ENCODE peak calls at places on chromosome 19, in six cellular contexts. Z is stomach, M is suprapubic skin, X is tibial nerve, P is spleen, C is ovary. E is an unnamed sample.

GRCh38 chr19:55220525-55220924 is 8.0 kb downstream of the TMEM86B start:
- DNase-seq in C (no peak), P (no peak), X (no peak), Z (no peak), M (no peak), E (no peak)

GRCh38 chr19:34506026-34506370 is 24.4 kb downstream of the WTIP start:
- DNase-seq in X (no peak), Z (no peak), C (no peak), P (no peak), M (no peak), E (no peak)

GRCh38 chr19:1223018-1223855 is 14.6 kb downstream of the CBARP start:
- DNase-seq in P (no peak), C (no peak), M (no peak), X (no peak), Z (no peak), E (no peak)

GRCh38 chr19:41978470-41978869 is 15.6 kb downstream of the ATP1A3 start:
- DNase-seq in C (no peak), P (no peak), Z (no peak), X (no peak), M (no peak), E (no peak)

GRCh38 chr19:42619271-42619670 is 24.5 kb upstream of the CEACAM8 start:
- DNase-seq in X (no peak), M (no peak), C (no peak), P (no peak), Z (no peak), E (no peak)

GRCh38 chr19:42471554-42472249 is 29.0 kb upstream of the CXCL17 start:
- DNase-seq in P (no peak), Z (peak; percentile 46), M (peak; percentile 82), X (no peak), C (no peak), E (no peak)

GRCh38 chr19:54026656-54027055 is 35.2 kb downstream of the CACNG6 start:
- DNase-seq in P (no peak), M (no peak), Z (no peak), X (no peak), C (no peak), E (no peak)

GRCh38 chr19:29837448-29837961 is 25.7 kb downstream of the CCNE1 start:
- DNase-seq in P (no peak), M (peak; percentile 40), C (no peak), X (no peak), Z (no peak), E (no peak)

GRCh38 chr19:48476176-48476575 is 7.0 kb downstream of the CYTH2 start:
- DNase-seq in C (no peak), P (no peak), Z (no peak), X (no peak), M (no peak), E (no peak)

GRCh38 chr19:4430760-4431159 is 26.8 kb downstream of the UBXN6 start:
- DNase-seq in C (no peak), M (no peak), Z (no peak), X (no peak), P (no peak), E (no peak)

GRCh38 chr19:3268326-3268725 is 43.9 kb downstream of the CELF5 start:
- DNase-seq in M (no peak), P (no peak), C (no peak), X (no peak), Z (no peak), E (no peak)

GRCh38 chr19:7963566-7963965 is 20.1 kb upstream of the TIMM44 start:
- DNase-seq in P (no peak), X (no peak), C (no peak), M (no peak), Z (no peak), E (no peak)

GRCh38 chr19:1252221-1252817 is 3.9 kb downstream of the MIDN start:
- DNase-seq in X (peak; percentile 85), C (no peak), Z (peak; percentile 92), M (peak; percentile 95), P (peak; percentile 96), E (peak; percentile 93)

GRCh38 chr19:10742494-10742893 is 24.6 kb downstream of the DNM2 start:
- DNase-seq in C (no peak), M (no peak), Z (peak; percentile 48), X (no peak), P (no peak), E (no peak)

GRCh38 chr19:16897572-16898056 is 8.8 kb downstream of the F2RL3 start:
- DNase-seq in X (no peak), C (no peak), Z (peak; percentile 53), M (no peak), P (peak; percentile 89), E (no peak)

GRCh38 chr19:9128171-9128570 is 1.4 kb upstream of the OR7G3 start:
- DNase-seq in P (no peak), C (no peak), Z (no peak), X (no peak), M (no peak), E (no peak)

GRCh38 chr19:36008336-36008978 is at the start of gene SYNE4:
- DNase-seq in P (no peak), X (no peak), M (no peak), C (no peak), Z (peak; percentile 78), E (no peak)

GRCh38 chr19:47479701-47480503 is 4.1 kb downstream of the KPTN start:
- DNase-seq in M (no peak), C (no peak), X (no peak), P (no peak), Z (no peak), E (no peak)

GRCh38 chr19:29843180-29844051 is 31.6 kb downstream of the CCNE1 start:
- DNase-seq in X (peak; percentile 6), C (peak; percentile 58), P (peak; percentile 88), M (no peak), Z (no peak), E (no peak)

GRCh38 chr19:2616741-2617392 is 85.6 kb downstream of the GNG7 start:
- DNase-seq in M (no peak), X (peak; percentile 60), Z (peak; percentile 66), C (no peak), P (peak; percentile 93), E (peak; percentile 40)

GRCh38 chr19:7386308-7386707 is 37.6 kb downstream of the ARHGEF18 start:
- DNase-seq in M (no peak), X (no peak), C (no peak), Z (no peak), P (no peak), E (no peak)

GRCh38 chr19:48359123-48359522 is 4.6 kb downstream of the TMEM143 start:
- DNase-seq in X (no peak), M (no peak), Z (no peak), C (no peak), P (no peak), E (no peak)

GRCh38 chr19:40578442-40578908 is 1.8 kb downstream of the SHKBP1 start:
- DNase-seq in X (no peak), C (no peak), M (no peak), Z (no peak), P (no peak), E (no peak)

GRCh38 chr19:53977429-53977990 is 13.9 kb upstream of the CACNG6 start:
- DNase-seq in Z (peak; percentile 69), X (peak; percentile 87), C (peak; percentile 41), P (no peak), M (no peak), E (peak; percentile 77)

GRCh38 chr19:3132971-3133792 is 2.7 kb upstream of the GNA15 start:
- DNase-seq in M (no peak), Z (no peak), C (no peak), P (no peak), X (peak; percentile 21), E (no peak)

GRCh38 chr19:33161201-33161600 is 29.3 kb downstream of the WDR88 start:
- DNase-seq in C (no peak), P (peak; percentile 19), M (no peak), Z (no peak), X (no peak), E (no peak)

GRCh38 chr19:11481777-11482383 is 1.0 kb upstream of the ELAVL3 start:
- DNase-seq in M (no peak), P (peak; percentile 84), X (peak; percentile 34), Z (peak; percentile 45), C (no peak), E (peak; percentile 36)

GRCh38 chr19:16373539-16373938 is 48.9 kb downstream of the KLF2 start:
- DNase-seq in X (peak; percentile 84), C (peak; percentile 81), Z (no peak), P (peak; percentile 78), M (no peak), E (no peak)

GRCh38 chr19:2059422-2060201 is 8.6 kb upstream of the MKNK2 start:
- DNase-seq in Z (peak; percentile 92), C (peak; percentile 63), P (peak; percentile 85), X (no peak), M (no peak), E (peak; percentile 97)

GRCh38 chr19:17389957-17390664 is 3.9 kb downstream of the CCDC194 start:
- DNase-seq in Z (no peak), M (no peak), P (no peak), C (no peak), X (no peak), E (no peak)

GRCh38 chr19:10829967-10830366 is 6.0 kb downstream of the TMED1 start:
- DNase-seq in C (no peak), Z (no peak), X (no peak), M (no peak), P (peak; percentile 71), E (no peak)

GRCh38 chr19:13823901-13824300 is 28.7 kb downstream of the ZSWIM4 start:
- DNase-seq in M (no peak), Z (no peak), P (no peak), X (no peak), C (no peak), E (no peak)
- H3K36me3 ChIP-seq in M (peaks cover 20% of the 10 kb centered on the region), Z (no peaks in the 10 kb centered on the region), P (peaks cover 14% of the 10 kb centered on the region), X (peaks cover 63% of the 10 kb centered on the region), C (no peaks in the 10 kb centered on the region), E (no peaks in the 10 kb centered on the region)

GRCh38 chr19:18646535-18647370 is 9.9 kb downstream of the KLHL26 start:
- DNase-seq in Z (no peak), M (no peak), X (no peak), P (no peak), C (no peak), E (no peak)
- H3K27ac ChIP-seq in Z (no peak overlapping the region), M (no peak overlapping the region), X (no peak overlapping the region), P (no peak overlapping the region), C (no peak overlapping the region), E (peak overlapping the region; percentile 71)

DNA sequence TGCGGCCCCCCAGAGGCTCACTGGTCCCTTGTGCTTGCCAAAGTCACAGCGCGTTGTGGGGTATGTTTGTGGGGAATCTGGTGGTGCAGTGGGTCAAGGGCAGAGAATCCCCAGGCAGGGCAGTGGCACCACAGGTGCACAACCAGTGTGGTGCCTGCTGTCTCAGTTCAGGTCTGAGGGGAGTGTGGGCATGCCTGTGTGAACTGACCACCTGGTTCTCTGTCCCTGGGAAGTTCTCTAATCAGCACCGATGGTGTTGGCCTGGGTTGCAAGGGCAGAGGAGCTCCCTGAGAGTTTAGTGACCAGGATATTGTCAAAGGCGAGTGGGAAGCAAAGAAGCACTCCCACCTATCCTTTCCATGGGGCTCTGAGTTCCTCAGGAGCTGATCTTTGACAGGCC is 37.7 kb downstream of the ACSBG2 start:
- DNase-seq in P (no peak), Z (no peak), C (no peak), X (no peak), M (no peak), E (no peak)
- TF ChIP-seq POLR2A in P (no peak), Z (no peak), C (no peak), X (no peak), M (no peak), E (no peak)

DNA sequence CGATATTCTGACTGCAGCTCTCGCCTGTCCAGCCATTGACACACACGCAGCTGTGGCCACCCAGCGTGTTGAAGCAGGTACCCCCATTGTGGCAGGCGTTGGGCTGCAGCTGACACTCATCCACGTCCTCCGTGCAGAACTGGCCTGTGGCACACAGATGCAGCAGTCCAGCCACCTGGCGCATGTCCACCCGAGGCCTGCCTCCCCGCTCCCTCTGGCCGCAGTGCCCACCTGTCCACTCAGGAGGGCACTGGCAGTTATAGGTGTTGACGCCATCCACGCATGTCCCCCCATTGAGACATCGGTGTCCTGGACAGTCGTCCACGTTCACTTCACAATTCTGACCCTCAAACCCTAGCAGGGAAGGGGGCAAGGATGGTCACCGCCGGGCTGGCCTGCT is 9.3 kb downstream of the NOTCH3 start:
- DNase-seq in C (no peak), Z (no peak), P (no peak), M (no peak), X (no peak), E (no peak)
- H3K36me3 ChIP-seq in C (no peaks in the 10 kb centered on the region), Z (no peaks in the 10 kb centered on the region), P (no peaks in the 10 kb centered on the region), M (peaks cover 51% of the 10 kb centered on the region), X (peaks cover 21% of the 10 kb centered on the region), E (no peaks in the 10 kb centered on the region)